ENCODE peak calls at places on chromosomes 13 and 19, in eight cellular contexts. Q, P, L, F, W, B, A and V are unnamed samples. For H3K9me3 and H3K36me3, the result is how much of the 10 kb centered on the place peaks cover.

GRCh38 chr13:40656358-40656757 is 10.1 kb downstream of the FOXO1 start:
- DNase-seq in L (no peak), P (no peak), A (no peak), B (no peak), W (no peak), Q (no peak), F (no peak), V (no peak)

GRCh38 chr13:86383151-86383550 is 583.9 kb upstream of the SLITRK6 start:
- DNase-seq in W (no peak), L (no peak), F (no peak), Q (no peak), A (no peak), B (no peak), P (no peak), V (no peak)

GRCh38 chr19:15452111-15453047 is 2.6 kb upstream of the WIZ start:
- DNase-seq in F (peak), Q (peak), L (peak), P (peak), A (peak), W (peak), B (peak), V (peak)

GRCh38 chr13:48775804-48776203 is 122.1 kb downstream of the CYSLTR2 start:
- DNase-seq in Q (no peak), B (no peak), A (no peak), L (no peak), W (no peak), P (no peak), F (no peak), V (peak)

GRCh38 chr13:36450534-36450933 is 18.2 kb downstream of the CCNA1 start:
- DNase-seq in B (no peak), W (no peak), P (no peak), A (no peak), Q (no peak), L (no peak), F (no peak), V (no peak)

GRCh38 chr19:34430738-34431625 is 2.8 kb downstream of the UBA2 start:
- DNase-seq in W (no peak), F (peak), A (no peak), L (no peak), B (peak), Q (no peak), P (no peak), V (peak)

GRCh38 chr13:79581870-79582315 is 100.9 kb downstream of the NDFIP2 start:
- DNase-seq in W (no peak), L (peak), B (no peak), A (peak), Q (no peak), P (no peak), F (peak), V (peak)

GRCh38 chr19:48738557-48739399 is 1.6 kb downstream of the RASIP1 start:
- DNase-seq in W (peak), B (peak), A (peak), L (peak), Q (peak), P (peak), F (peak), V (peak)

GRCh38 chr13:64767054-64767453 is 2463.1 kb downstream of the PCDH9 start:
- DNase-seq in Q (no peak), F (no peak), A (no peak), P (no peak), W (no peak), B (no peak), L (no peak), V (no peak)

GRCh38 chr13:78875792-78876580 is 217.0 kb upstream of the OBI1 start:
- DNase-seq in L (peak), B (no peak), Q (no peak), A (no peak), W (no peak), P (no peak), F (peak), V (peak)

GRCh38 chr13:99565478-99566124 is 64.3 kb downstream of the TM9SF2 start:
- DNase-seq in Q (no peak), A (no peak), F (no peak), B (no peak), P (no peak), L (no peak), W (no peak), V (no peak)

GRCh38 chr13:58855283-58855682 is 1223.7 kb downstream of the PCDH17 start:
- DNase-seq in A (no peak), L (no peak), W (no peak), B (no peak), P (no peak), F (no peak), Q (no peak), V (no peak)

GRCh38 chr13:77033717-77034302 is 6.9 kb upstream of the FBXL3 start:
- DNase-seq in B (no peak), Q (no peak), P (no peak), W (no peak), L (no peak), F (no peak), A (no peak), V (no peak)

GRCh38 chr19:53864308-53864836 is 3.3 kb upstream of the MYADM start:
- DNase-seq in L (no peak), B (no peak), F (no peak), Q (no peak), A (no peak), W (no peak), P (no peak), V (no peak)

GRCh38 chr19:3554254-3555083 is 2.9 kb downstream of the MFSD12 start:
- DNase-seq in Q (no peak), F (no peak), B (no peak), A (no peak), W (no peak), P (no peak), L (peak), V (no peak)

GRCh38 chr13:72403396-72404010 is 323.9 kb downstream of the MZT1 start:
- DNase-seq in P (no peak), A (no peak), W (no peak), Q (no peak), L (no peak), B (no peak), F (no peak), V (no peak)

GRCh38 chr19:30252214-30252613 is 120.0 kb upstream of the ZNF536 start:
- DNase-seq in Q (no peak), L (no peak), P (no peak), W (no peak), F (no peak), B (no peak), A (no peak), V (no peak)

GRCh38 chr13:29503041-29503837 is 92.2 kb downstream of the SLC7A1 start:
- DNase-seq in P (no peak), L (no peak), W (no peak), Q (no peak), A (no peak), F (peak), B (no peak), V (peak)

GRCh38 chr19:44202470-44202869 is 9.9 kb upstream of the ZNF227 start:
- DNase-seq in B (no peak), F (no peak), W (no peak), P (no peak), A (no peak), L (no peak), Q (no peak), V (no peak)

GRCh38 chr19:44192127-44192526 is 20.2 kb upstream of the ZNF227 start:
- DNase-seq in A (no peak), B (no peak), F (no peak), L (no peak), P (no peak), W (no peak), Q (no peak), V (no peak)

GRCh38 chr19:44196772-44197171 is 15.6 kb upstream of the ZNF227 start:
- DNase-seq in P (no peak), F (no peak), A (no peak), Q (no peak), W (no peak), B (no peak), L (no peak), V (no peak)
- H3K9me3 ChIP-seq in P (under half), F (under half), A (half or more), Q (half or more), W (under half), B (under half), L (under half), V (under half)

GRCh38 chr19:18541992-18542935 is 1.1 kb downstream of the FKBP8 start:
- DNase-seq in L (no peak), P (no peak), W (no peak), Q (no peak), A (no peak), F (peak), B (peak), V (no peak)

GRCh38 chr19:18539372-18539771 is 4.0 kb downstream of the FKBP8 start:
- DNase-seq in A (no peak), F (no peak), Q (no peak), B (no peak), W (no peak), P (no peak), L (no peak), V (no peak)

GRCh38 chr19:18542936-18543813 is at the start of gene FKBP8:
- DNase-seq in W (peak), B (peak), F (peak), A (peak), L (peak), P (peak), Q (peak), V (peak)

GRCh38 chr19:18543814-18544475 is 572 bp upstream of the FKBP8 start:
- DNase-seq in B (peak), P (peak), F (peak), A (no peak), W (no peak), Q (peak), L (peak), V (peak)

GRCh38 chr19:18541258-18541991 is 1.9 kb downstream of the FKBP8 start:
- DNase-seq in L (no peak), P (no peak), Q (no peak), B (no peak), F (no peak), W (no peak), A (peak), V (no peak)
- H3K4me3 ChIP-seq in L (no peak), P (no peak), Q (peak), B (no peak), F (no peak), W (no peak), A (no peak), V (peak)

GRCh38 chr13:28320209-28320608 is 174.7 kb downstream of the FLT1 start:
- DNase-seq in L (no peak), Q (no peak), W (no peak), F (no peak), P (no peak), A (no peak), B (no peak), V (no peak)
- H3K36me3 ChIP-seq in L (under half), Q (under half), W (under half), F (under half), P (under half), A (under half), B (under half), V (under half)

DNA sequence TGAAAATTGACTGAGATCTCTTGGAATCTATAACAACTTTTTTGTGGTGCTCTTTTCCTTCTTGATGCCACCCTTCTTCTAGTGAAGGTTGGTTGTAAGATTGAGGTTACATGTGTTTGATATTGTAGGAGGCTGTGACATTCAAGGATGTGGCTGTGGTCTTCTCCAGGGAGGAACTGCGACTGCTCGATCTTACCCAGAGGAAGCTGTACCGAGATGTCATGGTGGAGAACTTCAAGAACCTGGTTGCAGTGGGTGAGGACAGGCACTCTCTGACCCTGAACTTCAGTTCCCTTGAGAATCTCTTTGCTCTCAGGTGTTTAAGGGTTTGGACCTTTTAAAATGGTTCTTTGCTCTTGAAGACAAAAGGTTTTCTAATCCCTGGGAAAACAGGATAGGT is 16.0 kb downstream of the ZNF227 start:
- DNase-seq in P (no peak), W (no peak), A (no peak), B (no peak), Q (no peak), L (no peak), F (no peak), V (no peak)
- H3K9me3 ChIP-seq in P (half or more), W (under half), A (under half), B (under half), Q (half or more), L (half or more), F (under half), V (under half)

GRCh38 chr19:39446365-39447084 is 1.1 kb downstream of the SUPT5H start:
- DNase-seq in L (peak), P (no peak), F (no peak), W (no peak), B (no peak), Q (no peak), A (no peak), V (no peak)

GRCh38 chr19:39445258-39446071 is at the start of gene SUPT5H:
- DNase-seq in B (peak), F (peak), L (peak), W (peak), Q (peak), P (peak), A (peak), V (peak)

GRCh38 chr19:39449116-39449797 is 3.9 kb downstream of the SUPT5H start:
- DNase-seq in F (no peak), A (no peak), Q (no peak), P (no peak), W (no peak), L (peak), B (no peak), V (no peak)

GRCh38 chr19:39444598-39445257 is 654 bp upstream of the SUPT5H start:
- DNase-seq in P (no peak), F (no peak), A (no peak), L (no peak), B (peak), Q (no peak), W (no peak), V (no peak)

DNA sequence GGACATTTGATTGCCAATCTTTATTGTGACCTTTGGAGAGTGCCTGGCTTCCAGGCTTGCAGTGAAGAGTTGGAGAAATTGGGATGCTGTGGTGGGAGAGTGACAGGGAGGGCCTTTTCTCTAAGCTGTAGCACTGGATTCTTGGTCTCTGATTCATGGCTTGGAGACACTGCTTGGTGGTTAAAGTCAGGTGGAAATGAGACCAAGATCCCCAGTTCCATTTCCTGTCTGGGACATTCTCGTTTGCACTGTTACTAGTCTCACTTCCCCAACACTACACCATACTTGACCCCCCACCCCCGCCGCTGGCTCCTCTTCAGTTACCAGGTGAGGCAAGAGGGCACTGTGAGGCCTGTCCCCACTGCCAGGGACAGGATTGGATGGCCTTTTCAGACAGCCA is 2.9 kb downstream of the SUPT5H start:
- DNase-seq in W (no peak), A (no peak), Q (no peak), L (peak), F (no peak), P (no peak), B (no peak), V (no peak)
- H3K4me3 ChIP-seq in W (no peak), A (no peak), Q (no peak), L (no peak), F (no peak), P (no peak), B (no peak), V (no peak)

DNA sequence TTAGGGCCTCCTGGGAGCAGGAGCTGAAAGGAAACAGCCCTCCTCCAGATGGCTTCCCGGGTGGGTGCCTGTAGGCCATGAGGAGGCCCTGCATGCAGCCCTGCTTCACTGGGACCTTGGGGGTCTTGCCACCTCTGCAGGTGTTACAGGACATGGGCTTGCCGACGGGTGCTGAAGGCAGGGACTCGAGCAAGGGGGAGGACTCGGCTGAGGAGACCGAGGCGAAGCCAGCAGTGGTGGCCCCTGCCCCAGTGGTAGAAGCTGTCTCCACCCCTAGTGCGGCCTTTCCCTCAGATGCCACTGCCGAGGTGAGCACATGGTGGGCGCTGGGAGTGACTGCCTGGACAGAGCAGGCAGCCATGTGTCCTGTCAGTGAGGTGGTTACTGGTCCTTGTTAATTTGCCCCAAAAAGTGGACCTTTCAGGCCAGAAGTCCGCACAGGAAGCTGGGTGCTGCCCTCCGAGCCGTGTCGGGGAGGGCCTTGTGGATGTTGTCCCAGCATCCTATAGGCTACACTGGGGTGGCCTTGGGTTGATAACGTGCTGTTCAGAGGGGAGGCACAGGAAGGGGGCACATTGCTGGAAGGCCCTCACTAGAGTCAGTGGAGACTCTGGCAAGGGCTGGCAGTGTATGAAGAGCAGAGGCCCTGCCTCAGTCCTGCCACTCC is 18.7 kb upstream of the QTRT1 start:
- DNase-seq in P (no peak), W (no peak), F (no peak), B (no peak), A (no peak), Q (no peak), L (no peak), V (no peak)
- H3K36me3 ChIP-seq in P (half or more), W (half or more), F (under half), B (half or more), A (under half), Q (half or more), L (under half), V (half or more)

GRCh38 chr19:27777242-27777641 is 1435.7 kb downstream of the UQCRFS1 start:
- DNase-seq in B (no peak), A (no peak), P (no peak), W (no peak), L (no peak), Q (no peak), F (no peak), V (no peak)
- H3K9me3 ChIP-seq in B (under half), A (under half), P (under half), W (under half), L (under half), Q (half or more), F (under half), V (under half)

DNA sequence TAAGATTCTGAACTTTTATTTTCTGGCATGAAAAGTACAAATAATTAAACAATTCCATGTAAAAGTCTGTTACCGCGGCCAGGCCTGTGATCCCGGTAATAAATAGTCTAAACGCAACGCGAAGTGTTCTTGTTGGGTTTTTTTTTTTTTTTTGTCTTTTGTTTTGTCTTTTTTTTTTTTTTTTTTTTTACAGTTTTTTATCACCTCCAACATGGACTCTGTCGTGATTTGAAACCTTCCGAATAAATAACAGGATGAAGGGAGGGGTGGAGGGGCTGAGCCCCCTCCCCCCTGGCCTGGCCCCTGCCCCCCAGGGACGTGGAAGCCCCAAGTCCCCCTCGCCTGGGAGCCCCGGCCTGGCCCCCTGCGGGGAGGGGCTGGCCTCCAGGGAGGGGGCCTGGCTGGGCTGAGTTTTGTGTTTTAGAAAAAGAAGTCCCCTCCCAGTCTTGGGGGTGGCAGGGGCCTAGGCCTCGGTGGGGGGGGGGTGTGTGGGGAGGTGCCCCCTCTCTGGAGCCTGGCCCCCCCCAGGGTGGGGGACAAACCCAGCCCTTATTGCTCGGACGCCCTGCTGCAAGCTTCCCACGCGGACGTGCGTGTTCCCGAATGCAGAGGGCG is 16.0 kb downstream of the PRKCSH start:
- DNase-seq in B (no peak), P (no peak), Q (no peak), W (no peak), L (no peak), F (no peak), A (no peak), V (no peak)
- H3K4me3 ChIP-seq in B (no peak), P (no peak), Q (no peak), W (no peak), L (no peak), F (no peak), A (no peak), V (no peak)

GRCh38 chr19:993361-993830 is 6.8 kb upstream of the GRIN3B start:
- DNase-seq in P (no peak), F (no peak), Q (no peak), W (no peak), A (no peak), B (no peak), L (peak), V (no peak)

GRCh38 chr19:993831-994393 is 6.3 kb upstream of the GRIN3B start:
- DNase-seq in P (peak), W (no peak), F (no peak), Q (no peak), B (no peak), L (no peak), A (no peak), V (no peak)

GRCh38 chr19:991174-991931 is 7.2 kb downstream of the WDR18 start:
- DNase-seq in A (peak), P (no peak), F (peak), B (peak), L (peak), W (no peak), Q (no peak), V (peak)

GRCh38 chr19:991932-992669 is 8.0 kb downstream of the WDR18 start:
- DNase-seq in P (no peak), Q (no peak), W (no peak), F (no peak), A (no peak), B (no peak), L (peak), V (no peak)

DNA sequence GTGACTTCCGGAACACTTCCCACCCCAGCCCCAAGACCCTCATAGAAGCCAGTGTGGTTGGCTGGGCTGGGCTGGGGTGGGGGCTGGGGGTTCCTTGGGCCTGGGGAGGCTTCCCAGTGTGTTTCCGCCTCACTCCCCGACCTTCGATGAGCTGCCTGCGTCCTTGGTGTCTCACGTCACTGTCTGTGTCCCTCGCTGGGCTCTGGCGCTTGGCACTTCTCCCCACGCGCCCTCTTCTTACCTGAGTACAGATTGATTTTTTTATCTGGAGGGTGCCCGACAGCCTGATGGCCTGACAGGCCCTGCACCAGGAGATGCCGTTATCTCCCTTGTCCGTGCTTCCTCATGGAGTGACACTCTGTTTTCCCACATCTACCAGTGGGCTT is 7.6 kb upstream of the GRIN3B start:
- DNase-seq in L (no peak), F (no peak), Q (no peak), W (no peak), P (no peak), B (no peak), A (no peak), V (no peak)
- H3K36me3 ChIP-seq in L (under half), F (under half), Q (under half), W (half or more), P (under half), B (under half), A (under half), V (under half)